ENCODE peak calls at places on chromosomes 12 and 14, in five cellular contexts. F is AG04449; N is ELF-1; L is ACHN; C is stimulated activated CD4-positive, alpha-beta T cell treated with anti-CD3 and anti-CD28 coated beads, Interleukin-1b, Interleukin-23, amount 100 ng/mL, for 1 hour. P is an unnamed sample.

GRCh38 chr14:93716410-93717221 is 71.7 kb downstream of the PRIMA1 start:
- DNase-seq in F (no peak), N (no peak), L (no peak), C (no peak), P (no peak)

GRCh38 chr14:74628418-74628817 is 16.4 kb upstream of the LTBP2 start:
- DNase-seq in F (no peak), N (no peak), L (no peak), C (no peak), P (no peak)

GRCh38 chr14:76236172-76237130 is 84.7 kb downstream of the GPATCH2L start:
- DNase-seq in F (no peak), N (no peak), L (no peak), C (no peak), P (no peak)

GRCh38 chr14:69318241-69318640 is 58.3 kb downstream of the GALNT16 start:
- DNase-seq in F (no peak), N (no peak), L (peak), C (no peak), P (no peak)

GRCh38 chr14:95875831-95876768 is 532 bp upstream of the TUNAR start:
- DNase-seq in F (no peak), N (peak), L (no peak), C (no peak), P (no peak)

GRCh38 chr12:129762436-129762835 is 141.4 kb downstream of the TMEM132D start:
- DNase-seq in F (no peak), N (no peak), L (peak), C (no peak), P (peak)

GRCh38 chr14:22283000-22283399 is 306.0 kb downstream of the DAD1 start:
- DNase-seq in F (no peak), N (no peak), L (no peak), C (no peak), P (no peak)

GRCh38 chr14:27040552-27040951 is 442.7 kb upstream of the NOVA1 start:
- DNase-seq in F (no peak), N (no peak), L (no peak), C (no peak), P (no peak)

GRCh38 chr14:31930493-31931225 is 146.4 kb upstream of the ARHGAP5 start:
- DNase-seq in F (no peak), N (no peak), L (peak), C (no peak), P (peak)

GRCh38 chr14:88592016-88592415 is 29.2 kb downstream of the ZC3H14 start:
- DNase-seq in F (no peak), N (no peak), L (no peak), C (no peak), P (no peak)

GRCh38 chr14:68704736-68705720 is 87.8 kb downstream of the ZFP36L1 start:
- DNase-seq in F (no peak), N (no peak), L (no peak), C (no peak), P (peak)

GRCh38 chr14:94560782-94561655 is at the start of gene SERPINA4:
- DNase-seq in F (no peak), N (no peak), L (no peak), C (no peak), P (no peak)

GRCh38 chr12:8033153-8034044 is 883 bp downstream of the FOXJ2 start:
- DNase-seq in F (no peak), N (peak), L (peak), C (no peak), P (peak)

GRCh38 chr12:101619868-101620761 is 25.3 kb downstream of the MYBPC1 start:
- DNase-seq in F (no peak), N (no peak), L (no peak), C (no peak), P (no peak)

GRCh38 chr12:109455706-109456105 is 21.4 kb downstream of the KCTD10 start:
- DNase-seq in F (no peak), N (no peak), L (no peak), C (no peak), P (no peak)

GRCh38 chr12:12398026-12398859 is 41.4 kb downstream of the BORCS5 start:
- DNase-seq in F (peak), N (no peak), L (peak), C (no peak), P (peak)

GRCh38 chr12:128623748-128624147 is 200.0 kb downstream of the SLC15A4 start:
- DNase-seq in F (no peak), N (no peak), L (no peak), C (no peak), P (no peak)

GRCh38 chr14:88384653-88385205 is 728 bp upstream of the SPATA7 start:
- DNase-seq in F (no peak), N (no peak), L (no peak), C (no peak), P (no peak)

GRCh38 chr14:49594347-49595089 is 4.2 kb upstream of the LRR1 start:
- DNase-seq in F (no peak), N (no peak), L (no peak), C (no peak), P (no peak)

GRCh38 chr12:94242871-94243270 is 94.5 kb downstream of the PLXNC1 start:
- DNase-seq in F (no peak), N (no peak), L (no peak), C (no peak), P (no peak)